ENCODE peak calls at places on chromosomes 13 and 19, in four cellular contexts. A is GM12878, N is K562, V is HepG2. Z is an unnamed sample.

GRCh38 chr13:39039033-39039432 is 777 bp downstream of the NHLRC3 start:
- DNase-seq in A (no peak), N (peak; percentile 6), V (peak; percentile 12), Z (no peak)

GRCh38 chr19:8445488-8446001 is 770 bp downstream of the HNRNPM start:
- DNase-seq in A (no peak), N (peak; percentile 76), V (no peak), Z (peak; percentile 50)

GRCh38 chr19:17893766-17894165 is 22.0 kb downstream of the SLC5A5 start:
- DNase-seq in A (no peak), N (no peak), V (no peak), Z (no peak)

GRCh38 chr19:57709616-57710015 is 612 bp upstream of the ZNF154 start:
- DNase-seq in A (no peak), N (no peak), V (no peak), Z (no peak)

GRCh38 chr13:32309812-32310706 is 5.1 kb downstream of the ZAR1L start:
- DNase-seq in A (no peak), N (peak; percentile 53), V (peak; percentile 65), Z (no peak)

GRCh38 chr13:23060972-23061371 is 119.8 kb upstream of the SGCG start:
- DNase-seq in A (no peak), N (no peak), V (no peak), Z (no peak)

GRCh38 chr13:88144580-88144979 is 473.4 kb downstream of the SLITRK5 start:
- DNase-seq in A (no peak), N (no peak), V (no peak), Z (peak; percentile 24)

GRCh38 chr13:46359731-46360130 is 27.3 kb downstream of the RUBCNL start:
- DNase-seq in A (no peak), N (no peak), V (no peak), Z (no peak)

GRCh38 chr13:75489502-75490263 is 7.7 kb upstream of the TBC1D4 start:
- DNase-seq in A (peak; percentile 76), N (no peak), V (peak; percentile 46), Z (no peak)

GRCh38 chr13:80340643-80341097 is 256 bp downstream of the SPRY2 start:
- DNase-seq in A (no peak), N (no peak), V (peak; percentile 18), Z (no peak)

GRCh38 chr13:33119022-33119735 is 103.0 kb downstream of the KL start:
- DNase-seq in A (no peak), N (no peak), V (no peak), Z (no peak)

GRCh38 chr13:83667606-83668005 is 214.7 kb downstream of the SLITRK1 start:
- DNase-seq in A (no peak), N (no peak), V (no peak), Z (no peak)

GRCh38 chr13:77053192-77053591 is 26.2 kb upstream of the FBXL3 start:
- DNase-seq in A (no peak), N (no peak), V (no peak), Z (no peak)

GRCh38 chr13:74316531-74316930 is 182.3 kb upstream of the KLF12 start:
- DNase-seq in A (no peak), N (no peak), V (no peak), Z (no peak)

GRCh38 chr19:45163751-45164150 is 3.0 kb upstream of the NKPD1 start:
- DNase-seq in A (no peak), N (no peak), V (no peak), Z (no peak)

GRCh38 chr19:45162464-45163143 is 1.8 kb upstream of the NKPD1 start:
- DNase-seq in A (no peak), N (no peak), V (no peak), Z (no peak)

GRCh38 chr19:45163156-45163555 is 2.4 kb upstream of the NKPD1 start:
- DNase-seq in A (no peak), N (no peak), V (no peak), Z (no peak)

GRCh38 chr19:45160870-45161714 is at the start of gene NKPD1:
- DNase-seq in A (no peak), N (no peak), V (no peak), Z (peak; percentile 55)

GRCh38 chr19:45161715-45162463 is 1.1 kb upstream of the NKPD1 start:
- DNase-seq in A (no peak), N (peak; percentile 66), V (no peak), Z (peak; percentile 79)
- TF ChIP-seq ESRRA in A (no peak), N (no peak), V (no peak), Z (no peak)

GRCh38 chr19:19821366-19822147 is at the start of gene ZNF506:
- DNase-seq in A (peak; percentile 70), N (peak; percentile 6), V (no peak), Z (peak; percentile 97)
- TF ChIP-seq NR2C2 in A (no peak), N (no peak), V (no peak), Z (no peak)

DNA sequence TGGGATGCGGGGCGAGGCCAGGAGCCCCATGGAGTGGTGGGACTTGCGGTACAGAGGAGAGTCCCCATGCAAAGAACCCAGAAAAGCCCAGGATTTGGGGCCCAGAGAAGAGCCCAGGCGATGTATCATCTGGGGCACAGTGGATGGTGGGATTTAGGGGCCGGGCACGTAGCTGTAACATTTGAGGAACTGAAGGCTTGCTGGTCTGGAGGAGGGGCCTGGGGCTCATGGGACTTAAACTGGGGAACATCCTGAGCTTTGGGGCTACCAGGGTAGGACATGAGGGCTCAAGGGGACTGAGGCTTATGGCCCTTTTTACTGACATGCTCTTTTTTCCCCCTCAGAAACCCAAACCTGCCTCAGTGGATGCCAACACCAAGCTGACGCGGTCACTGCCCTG is 13.5 kb downstream of the MED25 start:
- DNase-seq in A (no peak), N (no peak), V (no peak), Z (no peak)
- TF ChIP-seq ESRRA in A (no peak), N (no peak), V (no peak), Z (no peak)

GRCh38 chr19:35354898-35355297 is 3.4 kb upstream of the FFAR3 start:
- DNase-seq in A (peak; percentile 65), N (no peak), V (no peak), Z (no peak)
- TF ChIP-seq NR2C2 in A (no peak), N (no peak), V (no peak), Z (no peak)

GRCh38 chr19:34243876-34244578 is 10.3 kb upstream of the GARRE1 start:
- DNase-seq in A (no peak), N (no peak), V (no peak), Z (no peak)
- TF ChIP-seq ESRRA in A (no peak), N (no peak), V (no peak), Z (no peak)

Z was measured in WTC11.